ENCODE peak calls at places on chromosomes 1 and 21, in four cellular contexts. X is HL-60, D is K562, K is GM12878. F is an unnamed sample.

GRCh38 chr1:2279210-2279639 is 51.1 kb downstream of the SKI start:
- DNase-seq in K (no peak), X (no peak), D (no peak), F (no peak)

GRCh38 chr1:212689758-212690540 is 9.7 kb downstream of the BATF3 start:
- DNase-seq in X (no peak), K (no peak), D (no peak), F (no peak)

GRCh38 chr1:225428066-225428878 is 434 bp upstream of the LBR start:
- DNase-seq in D (peak; percentile 99), X (peak; percentile 92), K (peak; percentile 65), F (peak; percentile 94)

GRCh38 chr1:181104790-181105133 is 16.3 kb downstream of the IER5 start:
- DNase-seq in K (no peak), X (no peak), D (no peak), F (no peak)

GRCh38 chr1:204223129-204223860 is 9.5 kb upstream of the GOLT1A start:
- DNase-seq in K (no peak), X (no peak), D (no peak), F (no peak)

GRCh38 chr1:164801246-164801731 is 242.3 kb downstream of the PBX1 start:
- DNase-seq in K (no peak), D (no peak), X (no peak), F (no peak)

GRCh38 chr21:42097860-42098259 is 26.7 kb downstream of the UMODL1 start:
- DNase-seq in X (peak; percentile 43), K (no peak), D (peak; percentile 16), F (no peak)

GRCh38 chr1:202316186-202316585 is 25.6 kb downstream of the UBE2T start:
- DNase-seq in D (no peak), X (no peak), K (no peak), F (no peak)

GRCh38 chr1:51088474-51088873 is 13.6 kb upstream of the C1orf185 start:
- DNase-seq in K (no peak), D (peak; percentile 18), X (no peak), F (no peak)

GRCh38 chr1:1264868-1265272 is 8.8 kb downstream of the UBE2J2 start:
- DNase-seq in K (no peak), D (peak; percentile 32), X (no peak), F (no peak)

GRCh38 chr1:42777860-42778259 is 6.9 kb upstream of the TMEM269 start:
- DNase-seq in D (peak; percentile 76), X (peak; percentile 43), K (no peak), F (no peak)

GRCh38 chr1:110874303-110875215 is 1.6 kb downstream of the CD53 start:
- DNase-seq in X (peak; percentile 56), D (peak; percentile 67), K (no peak), F (no peak)

GRCh38 chr1:47527653-47528272 is 89.9 kb downstream of the FOXD2 start:
- DNase-seq in K (no peak), X (peak; percentile 18), D (peak; percentile 32), F (no peak)

GRCh38 chr1:235442788-235443429 is 61.3 kb downstream of the B3GALNT2 start:
- DNase-seq in D (peak; percentile 80), K (no peak), X (no peak), F (no peak)

GRCh38 chr1:228457017-228457395 is 30.2 kb upstream of the RNF187 start:
- DNase-seq in D (no peak), K (no peak), X (no peak), F (no peak)
- TF ChIP-seq SPI1 in D (no peak), K (no peak), X (no peak), F (no peak)

DNA sequence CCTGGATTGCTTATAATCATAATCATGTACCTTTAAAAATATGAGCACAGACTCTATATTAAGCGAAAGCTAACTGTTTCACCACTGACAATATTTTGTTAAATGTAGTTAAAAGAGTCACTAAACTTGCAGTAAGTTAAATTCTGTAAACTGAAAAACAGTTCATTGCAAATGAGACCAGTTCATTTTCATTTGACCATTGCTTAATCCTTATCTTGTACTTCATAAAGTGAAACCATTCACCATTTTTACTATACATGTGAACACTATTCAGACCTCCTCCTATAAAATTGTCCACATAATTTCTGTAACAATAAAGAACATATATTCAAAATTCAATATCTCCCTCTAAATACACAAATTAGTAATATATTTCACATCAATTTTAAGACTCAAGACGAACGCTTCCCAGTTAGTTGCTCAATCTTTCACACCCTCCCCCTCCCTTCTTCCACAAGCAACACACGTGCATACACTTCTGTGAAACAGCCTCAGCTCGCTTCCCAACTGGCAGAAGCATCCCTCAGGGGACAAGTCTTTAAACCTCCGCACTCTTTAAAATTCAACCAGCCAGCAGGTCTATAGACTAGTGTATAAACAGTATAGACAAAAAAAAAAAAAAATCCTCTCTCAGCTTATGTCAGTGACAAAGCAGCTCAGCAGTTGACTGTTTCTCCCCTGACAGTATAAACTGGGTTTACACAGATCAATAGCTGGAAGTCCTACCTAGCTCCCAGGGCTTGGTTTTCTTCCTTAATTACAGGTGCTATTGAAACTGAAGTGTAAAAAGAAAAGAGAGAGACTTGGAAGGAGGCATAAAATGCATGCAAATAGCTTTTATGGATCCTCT is 99.6 kb downstream of the DENND1B start:
- DNase-seq in X (peak; percentile 37), K (no peak), D (peak; percentile 61), F (no peak)
- TF ChIP-seq SPI1 in X (no peak), K (no peak), D (no peak), F (no peak)

GRCh38 chr1:236953161-236953560 is 51.1 kb downstream of the MT1HL1 start:
- DNase-seq in X (no peak), D (no peak), K (no peak), F (no peak)
- TF ChIP-seq SPI1 in X (no peak), D (no peak), K (no peak), F (no peak)

GRCh38 chr1:179785025-179785424 is 41.9 kb downstream of the FAM163A start:
- DNase-seq in D (no peak), X (no peak), K (no peak), F (no peak)

GRCh38 chr1:179786815-179787736 is 44.0 kb downstream of the FAM163A start:
- DNase-seq in K (no peak), X (no peak), D (no peak), F (no peak)

GRCh38 chr1:179779645-179780272 is 36.7 kb downstream of the FAM163A start:
- DNase-seq in D (no peak), X (no peak), K (no peak), F (no peak)

GRCh38 chr1:179777731-179778130 is 34.6 kb downstream of the FAM163A start:
- DNase-seq in K (no peak), X (no peak), D (no peak), F (no peak)

DNA sequence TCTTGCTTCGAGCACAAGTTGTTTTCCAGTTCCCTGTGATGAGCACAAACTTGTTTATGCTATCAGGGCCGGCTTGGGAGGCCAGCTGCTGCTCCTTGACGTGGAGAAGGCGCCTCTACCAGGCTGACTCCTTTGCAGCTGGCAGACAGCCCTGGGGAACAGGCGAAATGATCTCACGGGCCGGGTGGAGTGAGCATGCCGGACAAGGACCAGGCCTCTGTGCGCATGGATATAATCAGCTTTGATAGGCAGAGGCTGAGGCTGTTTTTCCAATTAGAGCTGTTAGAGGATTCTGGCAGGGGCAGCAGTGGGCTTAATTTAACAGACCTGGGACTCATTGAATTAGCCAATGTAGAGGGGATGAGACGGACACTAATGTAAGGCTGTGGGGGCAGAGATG is 38.9 kb downstream of the FAM163A start:
- DNase-seq in K (no peak), D (no peak), X (no peak), F (no peak)
- TF ChIP-seq SPI1 in K (no peak), D (no peak), X (no peak), F (no peak)